ENCODE peak calls at places on chromosomes 2 and 18, in ten cellular contexts. One of them, this sample, is unnamed.

GRCh38 chr2:12675801-12676200 is 40.9 kb upstream of the TRIB2 start:
- DNase-seq in progenitor cell of endocrine pancreas: no peak
- DNase-seq in fibroblast of the aortic adventitia: no peak
- DNase-seq in IMR-90: peak
- DNase-seq in upper lobe of left lung: no peak
- DNase-seq in GM20000: no peak
- DNase-seq in AG04450: no peak
- DNase-seq in natural killer cell: no peak
- DNase-seq in BJ: no peak
- DNase-seq in A549: no peak
- DNase-seq in this sample: no peak

GRCh38 chr2:236744316-236745105 is 174.9 kb downstream of the ACKR3 start:
- DNase-seq in progenitor cell of endocrine pancreas: no peak
- DNase-seq in upper lobe of left lung: no peak
- DNase-seq in GM20000: no peak
- DNase-seq in AG04450: peak
- DNase-seq in fibroblast of the aortic adventitia: peak
- DNase-seq in natural killer cell: no peak
- DNase-seq in IMR-90: peak
- DNase-seq in BJ: peak
- DNase-seq in A549: no peak
- DNase-seq in this sample: no peak

GRCh38 chr2:52639692-52640091 is 1127.9 kb upstream of the CHAC2 start:
- DNase-seq in IMR-90: peak
- DNase-seq in progenitor cell of endocrine pancreas: no peak
- DNase-seq in upper lobe of left lung: no peak
- DNase-seq in fibroblast of the aortic adventitia: peak
- DNase-seq in A549: no peak
- DNase-seq in GM20000: no peak
- DNase-seq in AG04450: peak
- DNase-seq in BJ: no peak
- DNase-seq in natural killer cell: no peak
- DNase-seq in this sample: no peak

GRCh38 chr2:67717692-67718091 is 320.6 kb downstream of the ETAA1 start:
- DNase-seq in GM20000: no peak
- DNase-seq in progenitor cell of endocrine pancreas: no peak
- DNase-seq in AG04450: no peak
- DNase-seq in BJ: no peak
- DNase-seq in A549: no peak
- DNase-seq in natural killer cell: no peak
- DNase-seq in upper lobe of left lung: no peak
- DNase-seq in IMR-90: no peak
- DNase-seq in fibroblast of the aortic adventitia: no peak
- DNase-seq in this sample: no peak

GRCh38 chr2:18762667-18763066 is 173.3 kb upstream of the NT5C1B start:
- DNase-seq in GM20000: no peak
- DNase-seq in fibroblast of the aortic adventitia: peak
- DNase-seq in AG04450: no peak
- DNase-seq in BJ: no peak
- DNase-seq in IMR-90: peak
- DNase-seq in natural killer cell: no peak
- DNase-seq in A549: no peak
- DNase-seq in upper lobe of left lung: no peak
- DNase-seq in progenitor cell of endocrine pancreas: no peak
- DNase-seq in this sample: no peak

GRCh38 chr18:56423626-56424025 is 214.8 kb downstream of the TXNL1 start:
- DNase-seq in fibroblast of the aortic adventitia: no peak
- DNase-seq in natural killer cell: no peak
- DNase-seq in progenitor cell of endocrine pancreas: no peak
- DNase-seq in BJ: no peak
- DNase-seq in GM20000: no peak
- DNase-seq in A549: no peak
- DNase-seq in AG04450: no peak
- DNase-seq in IMR-90: peak
- DNase-seq in upper lobe of left lung: no peak
- DNase-seq in this sample: no peak

GRCh38 chr18:23701544-23702064 is 12.4 kb downstream of the LAMA3 start:
- DNase-seq in GM20000: no peak
- DNase-seq in AG04450: no peak
- DNase-seq in upper lobe of left lung: no peak
- DNase-seq in IMR-90: no peak
- DNase-seq in natural killer cell: no peak
- DNase-seq in A549: no peak
- DNase-seq in progenitor cell of endocrine pancreas: no peak
- DNase-seq in BJ: no peak
- DNase-seq in fibroblast of the aortic adventitia: no peak
- DNase-seq in this sample: no peak

GRCh38 chr18:9808530-9809241 is 77.1 kb upstream of the TXNDC2 start:
- DNase-seq in A549: no peak
- DNase-seq in progenitor cell of endocrine pancreas: no peak
- DNase-seq in BJ: no peak
- DNase-seq in AG04450: no peak
- DNase-seq in natural killer cell: no peak
- DNase-seq in fibroblast of the aortic adventitia: peak
- DNase-seq in upper lobe of left lung: no peak
- DNase-seq in IMR-90: no peak
- DNase-seq in GM20000: no peak
- DNase-seq in this sample: no peak

GRCh38 chr18:70431203-70431624 is 142.4 kb downstream of the SOCS6 start:
- DNase-seq in GM20000: no peak
- DNase-seq in AG04450: peak
- DNase-seq in A549: peak
- DNase-seq in BJ: peak
- DNase-seq in upper lobe of left lung: no peak
- DNase-seq in natural killer cell: no peak
- DNase-seq in progenitor cell of endocrine pancreas: no peak
- DNase-seq in fibroblast of the aortic adventitia: peak
- DNase-seq in IMR-90: peak
- DNase-seq in this sample: no peak

GRCh38 chr2:20436716-20437470 is 10.0 kb upstream of the RHOB start:
- DNase-seq in GM20000: no peak
- DNase-seq in AG04450: no peak
- DNase-seq in natural killer cell: no peak
- DNase-seq in upper lobe of left lung: no peak
- DNase-seq in IMR-90: no peak
- DNase-seq in A549: no peak
- DNase-seq in fibroblast of the aortic adventitia: no peak
- DNase-seq in BJ: no peak
- DNase-seq in progenitor cell of endocrine pancreas: no peak
- DNase-seq in this sample: no peak

GRCh38 chr2:103959174-103960125 is 894.5 kb upstream of the POU3F3 start:
- DNase-seq in fibroblast of the aortic adventitia: no peak
- DNase-seq in GM20000: peak
- DNase-seq in AG04450: no peak
- DNase-seq in IMR-90: no peak
- DNase-seq in progenitor cell of endocrine pancreas: peak
- DNase-seq in natural killer cell: no peak
- DNase-seq in upper lobe of left lung: no peak
- DNase-seq in BJ: no peak
- DNase-seq in A549: peak
- DNase-seq in this sample: peak

GRCh38 chr2:37881397-37881796 is 43.7 kb upstream of the RMDN2 start:
- DNase-seq in GM20000: no peak
- DNase-seq in IMR-90: no peak
- DNase-seq in AG04450: no peak
- DNase-seq in BJ: no peak
- DNase-seq in natural killer cell: no peak
- DNase-seq in progenitor cell of endocrine pancreas: no peak
- DNase-seq in fibroblast of the aortic adventitia: no peak
- DNase-seq in A549: no peak
- DNase-seq in upper lobe of left lung: no peak
- DNase-seq in this sample: no peak

GRCh38 chr2:203636896-203637818 is 69.3 kb upstream of the CD28 start:
- DNase-seq in fibroblast of the aortic adventitia: peak
- DNase-seq in IMR-90: no peak
- DNase-seq in BJ: no peak
- DNase-seq in progenitor cell of endocrine pancreas: no peak
- DNase-seq in upper lobe of left lung: no peak
- DNase-seq in AG04450: no peak
- DNase-seq in natural killer cell: no peak
- DNase-seq in A549: no peak
- DNase-seq in GM20000: no peak
- DNase-seq in this sample: no peak

GRCh38 chr18:55651236-55651635 is 63.2 kb upstream of the TCF4 start:
- DNase-seq in AG04450: no peak
- DNase-seq in progenitor cell of endocrine pancreas: no peak
- DNase-seq in GM20000: no peak
- DNase-seq in IMR-90: no peak
- DNase-seq in natural killer cell: no peak
- DNase-seq in A549: no peak
- DNase-seq in upper lobe of left lung: no peak
- DNase-seq in fibroblast of the aortic adventitia: no peak
- DNase-seq in BJ: no peak
- DNase-seq in this sample: no peak

DNA sequence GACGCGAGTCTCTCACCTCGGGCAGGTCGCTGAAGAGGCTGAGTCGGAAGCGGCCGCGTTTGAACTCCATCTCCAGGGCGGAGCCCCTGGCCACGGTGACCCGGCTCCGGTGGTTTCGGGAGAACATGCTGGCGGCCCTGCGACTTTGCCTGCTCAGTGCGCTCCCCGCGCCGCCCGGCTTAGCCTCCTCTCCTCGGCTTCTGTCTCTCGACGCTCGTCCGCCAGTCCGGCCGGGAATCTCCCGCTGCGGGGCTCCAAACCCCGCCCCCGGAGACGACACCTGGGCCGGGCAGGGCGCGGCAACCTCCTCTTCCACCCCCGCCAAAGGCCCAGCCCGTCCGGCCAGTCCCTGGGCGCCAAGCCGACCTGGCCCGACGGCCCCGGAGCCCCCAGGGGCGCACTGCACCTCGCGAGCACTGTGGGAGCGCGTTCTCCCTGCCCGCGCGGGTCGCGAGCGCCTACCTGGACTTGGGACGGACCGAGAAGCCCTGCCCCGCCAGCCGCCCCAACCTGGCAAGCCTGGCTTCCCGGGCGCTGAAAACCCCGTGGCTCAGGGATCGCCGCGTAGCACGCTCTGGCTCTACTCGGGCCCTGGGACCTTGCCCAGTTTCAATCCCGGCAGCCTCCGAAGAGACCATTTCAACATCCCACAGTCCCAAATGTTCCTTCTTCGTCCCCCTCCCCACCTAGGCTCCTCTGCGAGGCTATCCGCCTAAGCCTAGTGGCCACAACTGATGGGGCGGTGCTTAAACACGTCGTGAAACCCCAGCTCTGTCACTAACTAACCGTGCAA is at the start of gene RTKN:
- DNase-seq in BJ: no peak
- DNase-seq in fibroblast of the aortic adventitia: no peak
- DNase-seq in IMR-90: no peak
- DNase-seq in GM20000: peak
- DNase-seq in AG04450: no peak
- DNase-seq in natural killer cell: peak
- DNase-seq in progenitor cell of endocrine pancreas: peak
- DNase-seq in A549: no peak
- DNase-seq in upper lobe of left lung: peak
- DNase-seq in this sample: peak
- TF ChIP-seq CTCF in BJ: no peak
- TF ChIP-seq CTCF in fibroblast of the aortic adventitia: no peak
- TF ChIP-seq CTCF in IMR-90: no peak
- TF ChIP-seq CTCF in GM20000: no peak
- TF ChIP-seq CTCF in AG04450: no peak
- TF ChIP-seq CTCF in natural killer cell: no peak
- TF ChIP-seq CTCF in progenitor cell of endocrine pancreas: no peak
- TF ChIP-seq CTCF in A549: no peak
- TF ChIP-seq CTCF in upper lobe of left lung: no peak
- TF ChIP-seq CTCF in this sample: no peak

GRCh38 chr2:174486614-174487535 is at the start of gene GPR155:
- DNase-seq in upper lobe of left lung: peak
- DNase-seq in A549: peak
- DNase-seq in fibroblast of the aortic adventitia: peak
- DNase-seq in IMR-90: peak
- DNase-seq in GM20000: peak
- DNase-seq in progenitor cell of endocrine pancreas: peak
- DNase-seq in BJ: peak
- DNase-seq in natural killer cell: peak
- DNase-seq in AG04450: peak
- DNase-seq in this sample: peak
- TF ChIP-seq CTCF in upper lobe of left lung: no peak
- TF ChIP-seq CTCF in A549: no peak
- TF ChIP-seq CTCF in fibroblast of the aortic adventitia: no peak
- TF ChIP-seq CTCF in IMR-90: no peak
- TF ChIP-seq CTCF in GM20000: no peak
- TF ChIP-seq CTCF in progenitor cell of endocrine pancreas: no peak
- TF ChIP-seq CTCF in BJ: peak
- TF ChIP-seq CTCF in natural killer cell: no peak
- TF ChIP-seq CTCF in AG04450: peak
- TF ChIP-seq CTCF in this sample: no peak

GRCh38 chr18:61616111-61616610 is 276.6 kb downstream of the RNF152 start:
- DNase-seq in IMR-90: no peak
- DNase-seq in progenitor cell of endocrine pancreas: no peak
- DNase-seq in A549: no peak
- DNase-seq in fibroblast of the aortic adventitia: no peak
- DNase-seq in natural killer cell: no peak
- DNase-seq in BJ: no peak
- DNase-seq in GM20000: no peak
- DNase-seq in AG04450: no peak
- DNase-seq in upper lobe of left lung: no peak
- DNase-seq in this sample: no peak

GRCh38 chr18:61608306-61608705 is 275.1 kb downstream of the CDH20 start:
- DNase-seq in natural killer cell: no peak
- DNase-seq in progenitor cell of endocrine pancreas: no peak
- DNase-seq in A549: no peak
- DNase-seq in upper lobe of left lung: no peak
- DNase-seq in fibroblast of the aortic adventitia: no peak
- DNase-seq in IMR-90: peak
- DNase-seq in GM20000: no peak
- DNase-seq in BJ: no peak
- DNase-seq in AG04450: no peak
- DNase-seq in this sample: no peak

GRCh38 chr18:61609131-61609530 is 275.9 kb downstream of the CDH20 start:
- DNase-seq in fibroblast of the aortic adventitia: peak
- DNase-seq in BJ: no peak
- DNase-seq in natural killer cell: no peak
- DNase-seq in upper lobe of left lung: no peak
- DNase-seq in AG04450: no peak
- DNase-seq in IMR-90: peak
- DNase-seq in progenitor cell of endocrine pancreas: no peak
- DNase-seq in A549: no peak
- DNase-seq in GM20000: no peak
- DNase-seq in this sample: no peak

GRCh38 chr18:61606759-61607158 is 273.5 kb downstream of the CDH20 start:
- DNase-seq in GM20000: no peak
- DNase-seq in A549: peak
- DNase-seq in fibroblast of the aortic adventitia: peak
- DNase-seq in progenitor cell of endocrine pancreas: no peak
- DNase-seq in IMR-90: peak
- DNase-seq in BJ: peak
- DNase-seq in AG04450: peak
- DNase-seq in natural killer cell: no peak
- DNase-seq in upper lobe of left lung: no peak
- DNase-seq in this sample: peak

GRCh38 chr18:61612517-61612916 is 279.3 kb downstream of the CDH20 start:
- DNase-seq in A549: no peak
- DNase-seq in BJ: no peak
- DNase-seq in natural killer cell: no peak
- DNase-seq in IMR-90: no peak
- DNase-seq in AG04450: no peak
- DNase-seq in upper lobe of left lung: no peak
- DNase-seq in GM20000: no peak
- DNase-seq in fibroblast of the aortic adventitia: no peak
- DNase-seq in progenitor cell of endocrine pancreas: no peak
- DNase-seq in this sample: no peak
- TF ChIP-seq CTCF in A549: no peak
- TF ChIP-seq CTCF in BJ: peak
- TF ChIP-seq CTCF in natural killer cell: no peak
- TF ChIP-seq CTCF in IMR-90: peak
- TF ChIP-seq CTCF in AG04450: peak
- TF ChIP-seq CTCF in upper lobe of left lung: no peak
- TF ChIP-seq CTCF in GM20000: no peak
- TF ChIP-seq CTCF in fibroblast of the aortic adventitia: no peak
- TF ChIP-seq CTCF in progenitor cell of endocrine pancreas: no peak
- TF ChIP-seq CTCF in this sample: no peak

GRCh38 chr2:235551965-235552364 is 58.1 kb downstream of the AGAP1 start:
- DNase-seq in AG04450: no peak
- DNase-seq in upper lobe of left lung: no peak
- DNase-seq in progenitor cell of endocrine pancreas: peak
- DNase-seq in natural killer cell: no peak
- DNase-seq in GM20000: no peak
- DNase-seq in fibroblast of the aortic adventitia: peak
- DNase-seq in IMR-90: peak
- DNase-seq in A549: peak
- DNase-seq in BJ: no peak
- DNase-seq in this sample: no peak
- TF ChIP-seq CTCF in AG04450: peak
- TF ChIP-seq CTCF in upper lobe of left lung: peak
- TF ChIP-seq CTCF in progenitor cell of endocrine pancreas: peak
- TF ChIP-seq CTCF in natural killer cell: no peak
- TF ChIP-seq CTCF in GM20000: no peak
- TF ChIP-seq CTCF in fibroblast of the aortic adventitia: peak
- TF ChIP-seq CTCF in IMR-90: peak
- TF ChIP-seq CTCF in A549: peak
- TF ChIP-seq CTCF in BJ: peak
- TF ChIP-seq CTCF in this sample: no peak

This sample was measured in mesothelial cell of epicardium.